ENCODE peak calls at places on chromosome 14, in ten cellular contexts. One of them, this sample, is unnamed.

GRCh38 chr14:54589843-54590242 is 22.9 kb downstream of the SAMD4A start:
- DNase-seq in NCI-H1436: no peak
- DNase-seq in adipocyte: peak; percentile 30
- DNase-seq in stimulated activated naive CD4-positive, alpha-beta T cell treated with Interleukin-2 at 50 U/mL for 16 hours: no peak
- DNase-seq in CD8-positive, alpha-beta T cell: no peak
- DNase-seq in GM12864: no peak
- DNase-seq in C1 segment of cervical spinal cord: no peak
- DNase-seq in skeletal muscle cell: no peak
- DNase-seq in activated effector memory CD4-positive, alpha-beta T cell treated with anti-CD3 and anti-CD28 coated beads, Interleukin-2, amount 50 U/mL, for 16 hours: no peak
- DNase-seq in RPMI8226: no peak
- DNase-seq in this sample: no peak

GRCh38 chr14:61524211-61524806 is 171.0 kb upstream of the HIF1A start:
- DNase-seq in activated effector memory CD4-positive, alpha-beta T cell treated with anti-CD3 and anti-CD28 coated beads, Interleukin-2, amount 50 U/mL, for 16 hours: no peak
- DNase-seq in skeletal muscle cell: no peak
- DNase-seq in RPMI8226: peak; percentile 11
- DNase-seq in adipocyte: peak; percentile 53
- DNase-seq in C1 segment of cervical spinal cord: no peak
- DNase-seq in CD8-positive, alpha-beta T cell: no peak
- DNase-seq in stimulated activated naive CD4-positive, alpha-beta T cell treated with Interleukin-2 at 50 U/mL for 16 hours: no peak
- DNase-seq in NCI-H1436: peak; percentile 22
- DNase-seq in GM12864: no peak
- DNase-seq in this sample: peak; percentile 87

GRCh38 chr14:88616697-88617096 is 53.9 kb downstream of the ZC3H14 start:
- DNase-seq in CD8-positive, alpha-beta T cell: no peak
- DNase-seq in skeletal muscle cell: no peak
- DNase-seq in RPMI8226: no peak
- DNase-seq in stimulated activated naive CD4-positive, alpha-beta T cell treated with Interleukin-2 at 50 U/mL for 16 hours: no peak
- DNase-seq in activated effector memory CD4-positive, alpha-beta T cell treated with anti-CD3 and anti-CD28 coated beads, Interleukin-2, amount 50 U/mL, for 16 hours: no peak
- DNase-seq in adipocyte: no peak
- DNase-seq in NCI-H1436: no peak
- DNase-seq in GM12864: no peak
- DNase-seq in C1 segment of cervical spinal cord: no peak
- DNase-seq in this sample: no peak

GRCh38 chr14:72510566-72510965 is 383.3 kb downstream of the DPF3 start:
- DNase-seq in stimulated activated naive CD4-positive, alpha-beta T cell treated with Interleukin-2 at 50 U/mL for 16 hours: no peak
- DNase-seq in activated effector memory CD4-positive, alpha-beta T cell treated with anti-CD3 and anti-CD28 coated beads, Interleukin-2, amount 50 U/mL, for 16 hours: no peak
- DNase-seq in adipocyte: no peak
- DNase-seq in C1 segment of cervical spinal cord: no peak
- DNase-seq in skeletal muscle cell: no peak
- DNase-seq in NCI-H1436: no peak
- DNase-seq in RPMI8226: no peak
- DNase-seq in CD8-positive, alpha-beta T cell: no peak
- DNase-seq in GM12864: no peak
- DNase-seq in this sample: no peak

GRCh38 chr14:92108345-92109254 is 2.2 kb upstream of the ATXN3 start:
- DNase-seq in C1 segment of cervical spinal cord: no peak
- DNase-seq in skeletal muscle cell: no peak
- DNase-seq in GM12864: peak; percentile 55
- DNase-seq in stimulated activated naive CD4-positive, alpha-beta T cell treated with Interleukin-2 at 50 U/mL for 16 hours: no peak
- DNase-seq in adipocyte: no peak
- DNase-seq in activated effector memory CD4-positive, alpha-beta T cell treated with anti-CD3 and anti-CD28 coated beads, Interleukin-2, amount 50 U/mL, for 16 hours: peak; percentile 65
- DNase-seq in RPMI8226: no peak
- DNase-seq in CD8-positive, alpha-beta T cell: peak; percentile 26
- DNase-seq in NCI-H1436: no peak
- DNase-seq in this sample: no peak

GRCh38 chr14:92400579-92401444 is 77.8 kb downstream of the SLC24A4 start:
- DNase-seq in C1 segment of cervical spinal cord: no peak
- DNase-seq in NCI-H1436: no peak
- DNase-seq in adipocyte: no peak
- DNase-seq in CD8-positive, alpha-beta T cell: no peak
- DNase-seq in GM12864: peak; percentile 76
- DNase-seq in activated effector memory CD4-positive, alpha-beta T cell treated with anti-CD3 and anti-CD28 coated beads, Interleukin-2, amount 50 U/mL, for 16 hours: no peak
- DNase-seq in skeletal muscle cell: no peak
- DNase-seq in RPMI8226: peak; percentile 15
- DNase-seq in stimulated activated naive CD4-positive, alpha-beta T cell treated with Interleukin-2 at 50 U/mL for 16 hours: no peak
- DNase-seq in this sample: no peak

GRCh38 chr14:101237241-101237616 is 324.1 kb upstream of the DIO3 start:
- DNase-seq in stimulated activated naive CD4-positive, alpha-beta T cell treated with Interleukin-2 at 50 U/mL for 16 hours: no peak
- DNase-seq in NCI-H1436: no peak
- DNase-seq in activated effector memory CD4-positive, alpha-beta T cell treated with anti-CD3 and anti-CD28 coated beads, Interleukin-2, amount 50 U/mL, for 16 hours: no peak
- DNase-seq in GM12864: no peak
- DNase-seq in RPMI8226: no peak
- DNase-seq in CD8-positive, alpha-beta T cell: no peak
- DNase-seq in adipocyte: no peak
- DNase-seq in skeletal muscle cell: no peak
- DNase-seq in C1 segment of cervical spinal cord: no peak
- DNase-seq in this sample: no peak

GRCh38 chr14:68191567-68192321 is 372.2 kb downstream of the RAD51B start:
- DNase-seq in adipocyte: no peak
- DNase-seq in C1 segment of cervical spinal cord: no peak
- DNase-seq in stimulated activated naive CD4-positive, alpha-beta T cell treated with Interleukin-2 at 50 U/mL for 16 hours: no peak
- DNase-seq in activated effector memory CD4-positive, alpha-beta T cell treated with anti-CD3 and anti-CD28 coated beads, Interleukin-2, amount 50 U/mL, for 16 hours: no peak
- DNase-seq in skeletal muscle cell: peak; percentile 31
- DNase-seq in RPMI8226: no peak
- DNase-seq in GM12864: no peak
- DNase-seq in CD8-positive, alpha-beta T cell: no peak
- DNase-seq in NCI-H1436: no peak
- DNase-seq in this sample: peak; percentile 42

GRCh38 chr14:84657866-84658385 is 872.0 kb upstream of the FLRT2 start:
- DNase-seq in GM12864: no peak
- DNase-seq in activated effector memory CD4-positive, alpha-beta T cell treated with anti-CD3 and anti-CD28 coated beads, Interleukin-2, amount 50 U/mL, for 16 hours: no peak
- DNase-seq in adipocyte: peak; percentile 10
- DNase-seq in stimulated activated naive CD4-positive, alpha-beta T cell treated with Interleukin-2 at 50 U/mL for 16 hours: no peak
- DNase-seq in NCI-H1436: no peak
- DNase-seq in skeletal muscle cell: no peak
- DNase-seq in CD8-positive, alpha-beta T cell: no peak
- DNase-seq in RPMI8226: no peak
- DNase-seq in C1 segment of cervical spinal cord: no peak
- DNase-seq in this sample: no peak

GRCh38 chr14:61710853-61711817 is 15.8 kb downstream of the HIF1A start:
- DNase-seq in stimulated activated naive CD4-positive, alpha-beta T cell treated with Interleukin-2 at 50 U/mL for 16 hours: no peak
- DNase-seq in CD8-positive, alpha-beta T cell: no peak
- DNase-seq in NCI-H1436: no peak
- DNase-seq in activated effector memory CD4-positive, alpha-beta T cell treated with anti-CD3 and anti-CD28 coated beads, Interleukin-2, amount 50 U/mL, for 16 hours: no peak
- DNase-seq in adipocyte: no peak
- DNase-seq in RPMI8226: no peak
- DNase-seq in GM12864: no peak
- DNase-seq in C1 segment of cervical spinal cord: no peak
- DNase-seq in skeletal muscle cell: no peak
- DNase-seq in this sample: no peak

GRCh38 chr14:87508333-87508732 is 484.6 kb downstream of the GALC start:
- DNase-seq in NCI-H1436: no peak
- DNase-seq in stimulated activated naive CD4-positive, alpha-beta T cell treated with Interleukin-2 at 50 U/mL for 16 hours: no peak
- DNase-seq in GM12864: no peak
- DNase-seq in C1 segment of cervical spinal cord: no peak
- DNase-seq in skeletal muscle cell: no peak
- DNase-seq in adipocyte: no peak
- DNase-seq in activated effector memory CD4-positive, alpha-beta T cell treated with anti-CD3 and anti-CD28 coated beads, Interleukin-2, amount 50 U/mL, for 16 hours: no peak
- DNase-seq in CD8-positive, alpha-beta T cell: no peak
- DNase-seq in RPMI8226: no peak
- DNase-seq in this sample: no peak

GRCh38 chr14:53412819-53413664 is 259.9 kb upstream of the DDHD1 start:
- DNase-seq in NCI-H1436: no peak
- DNase-seq in skeletal muscle cell: no peak
- DNase-seq in GM12864: no peak
- DNase-seq in RPMI8226: peak; percentile 2
- DNase-seq in stimulated activated naive CD4-positive, alpha-beta T cell treated with Interleukin-2 at 50 U/mL for 16 hours: no peak
- DNase-seq in adipocyte: no peak
- DNase-seq in C1 segment of cervical spinal cord: no peak
- DNase-seq in CD8-positive, alpha-beta T cell: no peak
- DNase-seq in activated effector memory CD4-positive, alpha-beta T cell treated with anti-CD3 and anti-CD28 coated beads, Interleukin-2, amount 50 U/mL, for 16 hours: no peak
- DNase-seq in this sample: no peak

GRCh38 chr14:24639270-24639669 is 5.3 kb upstream of the GZMB start:
- DNase-seq in skeletal muscle cell: no peak
- DNase-seq in adipocyte: no peak
- DNase-seq in activated effector memory CD4-positive, alpha-beta T cell treated with anti-CD3 and anti-CD28 coated beads, Interleukin-2, amount 50 U/mL, for 16 hours: no peak
- DNase-seq in stimulated activated naive CD4-positive, alpha-beta T cell treated with Interleukin-2 at 50 U/mL for 16 hours: no peak
- DNase-seq in C1 segment of cervical spinal cord: no peak
- DNase-seq in GM12864: no peak
- DNase-seq in RPMI8226: no peak
- DNase-seq in NCI-H1436: no peak
- DNase-seq in CD8-positive, alpha-beta T cell: no peak
- DNase-seq in this sample: no peak

This sample was measured in NCI-H2107.